ENCODE peak calls at places on chromosome 2, in five cellular contexts. F, H, X, A and W are unnamed samples.

GRCh38 chr2:109205447-109205846 is 76.4 kb downstream of the SH3RF3 start:
- DNase-seq in H (no peak), F (no peak), X (no peak), A (no peak), W (no peak)

GRCh38 chr2:196914867-196915465 is 11.5 kb downstream of the PGAP1 start:
- DNase-seq in H (no peak), A (no peak), F (no peak), X (no peak), W (no peak)

GRCh38 chr2:59806486-59806885 is 747.0 kb downstream of the BCL11A start:
- DNase-seq in A (no peak), F (peak; percentile 10), X (peak; percentile 59), H (no peak), W (no peak)

GRCh38 chr2:96131152-96131817 is 7.0 kb downstream of the ASTL start:
- DNase-seq in A (no peak), H (no peak), F (no peak), X (no peak), W (no peak)

GRCh38 chr2:3597567-3597966 is 2.7 kb downstream of the COLEC11 start:
- DNase-seq in X (no peak), H (no peak), F (no peak), A (no peak), W (no peak)

GRCh38 chr2:9235388-9236344 is 29.1 kb downstream of the ASAP2 start:
- DNase-seq in F (no peak), A (no peak), H (no peak), X (no peak), W (peak; percentile 91)

GRCh38 chr2:12701786-12702660 is 14.7 kb upstream of the TRIB2 start:
- DNase-seq in H (no peak), F (no peak), A (no peak), X (no peak), W (peak; percentile 79)

GRCh38 chr2:39068757-39069515 is 51.9 kb downstream of the SOS1 start:
- DNase-seq in H (no peak), X (no peak), A (no peak), F (no peak), W (peak; percentile 11)

GRCh38 chr2:119377973-119378305 is 11.2 kb downstream of the DBI start:
- DNase-seq in X (no peak), A (no peak), H (no peak), F (no peak), W (peak; percentile 86)

GRCh38 chr2:235394278-235394828 is 99.5 kb upstream of the AGAP1 start:
- DNase-seq in F (no peak), A (no peak), X (no peak), H (no peak), W (peak; percentile 71)

GRCh38 chr2:99653433-99653832 is 163.6 kb upstream of the REV1 start:
- DNase-seq in A (no peak), H (no peak), X (no peak), F (no peak), W (no peak)

GRCh38 chr2:62197017-62197586 is 1.2 kb downstream of the B3GNT2 start:
- DNase-seq in H (peak; percentile 37), X (no peak), F (no peak), A (peak; percentile 12), W (no peak)

GRCh38 chr2:26560892-26561291 is 80.3 kb downstream of the CIB4 start:
- DNase-seq in A (no peak), H (no peak), X (no peak), F (no peak), W (no peak)

GRCh38 chr2:1539973-1540372 is 126.7 kb downstream of the TPO start:
- DNase-seq in X (no peak), A (no peak), F (no peak), H (no peak), W (no peak)

GRCh38 chr2:216057688-216058193 is 23.9 kb downstream of the PECR start:
- DNase-seq in A (no peak), X (no peak), F (no peak), H (peak; percentile 26), W (peak; percentile 88)

GRCh38 chr2:127901339-127902072 is 15.8 kb upstream of the AMMECR1L start:
- DNase-seq in A (peak; percentile 76), H (peak; percentile 90), F (no peak), X (no peak), W (no peak)

GRCh38 chr2:202037086-202037485 is 3.4 kb downstream of the FZD7 start:
- DNase-seq in F (no peak), X (no peak), A (no peak), H (no peak), W (no peak)

GRCh38 chr2:98601532-98602132 is 6.7 kb downstream of the COA5 start:
- DNase-seq in H (no peak), X (peak; percentile 31), F (no peak), A (no peak), W (peak; percentile 20)

GRCh38 chr2:238963164-238963969 is 115.5 kb downstream of the TWIST2 start:
- DNase-seq in A (no peak), X (no peak), H (no peak), F (no peak), W (no peak)

GRCh38 chr2:61978522-61978921 is 73.0 kb downstream of the COMMD1 start:
- DNase-seq in H (peak; percentile 35), X (peak; percentile 50), F (no peak), A (peak; percentile 27), W (no peak)

GRCh38 chr2:199085201-199085750 is 372.5 kb downstream of the SATB2 start:
- DNase-seq in F (no peak), X (no peak), H (no peak), A (no peak), W (peak; percentile 32)

GRCh38 chr2:3194828-3195227 is 182.8 kb downstream of the EIPR1 start:
- DNase-seq in F (no peak), X (no peak), H (no peak), A (no peak), W (no peak)